ENCODE peak calls at places on chromosomes 11 and 22, in four cellular contexts. J is neuronal stem cell, D is PC-3, M is K562. F is an unnamed sample.

GRCh38 chr22:25880524-25880923 is 138.5 kb downstream of the MYO18B start:
- DNase-seq in M (no peak), J (no peak), D (no peak), F (no peak)

GRCh38 chr11:57648791-57649735 is 649 bp downstream of the YPEL4 start:
- DNase-seq in J (no peak), M (no peak), D (no peak), F (peak; percentile 43)

GRCh38 chr11:104654414-104654813 is 243.8 kb downstream of the CASP12 start:
- DNase-seq in D (no peak), M (no peak), J (no peak), F (no peak)

GRCh38 chr11:1873048-1873812 is 18.5 kb downstream of the PRR33 start:
- DNase-seq in D (no peak), M (no peak), J (no peak), F (peak; percentile 58)

GRCh38 chr22:28142361-28142801 is 223.3 kb upstream of the PITPNB start:
- DNase-seq in D (peak; percentile 12), J (no peak), M (no peak), F (peak; percentile 96)

GRCh38 chr11:125053167-125053566 is 9.9 kb upstream of the SLC37A2 start:
- DNase-seq in M (no peak), D (peak; percentile 43), J (no peak), F (no peak)

GRCh38 chr11:57251491-57252104 is 14.5 kb upstream of the APLNR start:
- DNase-seq in J (no peak), D (no peak), M (peak; percentile 46), F (peak; percentile 50)

GRCh38 chr11:31841435-31841834 is 30.3 kb upstream of the PAX6 start:
- DNase-seq in J (no peak), M (no peak), D (no peak), F (no peak)

GRCh38 chr11:15106201-15106965 is 8.3 kb upstream of the INSC start:
- DNase-seq in D (peak; percentile 60), J (no peak), M (no peak), F (peak; percentile 60)

GRCh38 chr22:23225724-23226496 is 45.6 kb downstream of the BCR start:
- DNase-seq in J (no peak), D (peak; percentile 82), M (peak; percentile 72), F (peak; percentile 37)

GRCh38 chr22:38184788-38185187 is 3.2 kb upstream of the PLA2G6 start:
- DNase-seq in D (no peak), J (no peak), M (no peak), F (no peak)

GRCh38 chr11:128622137-128622523 is 34.8 kb upstream of the ETS1 start:
- DNase-seq in J (no peak), M (no peak), D (no peak), F (no peak)

GRCh38 chr11:126499124-126499752 is 143.8 kb downstream of the ST3GAL4 start:
- DNase-seq in D (no peak), J (no peak), M (no peak), F (no peak)

DNA sequence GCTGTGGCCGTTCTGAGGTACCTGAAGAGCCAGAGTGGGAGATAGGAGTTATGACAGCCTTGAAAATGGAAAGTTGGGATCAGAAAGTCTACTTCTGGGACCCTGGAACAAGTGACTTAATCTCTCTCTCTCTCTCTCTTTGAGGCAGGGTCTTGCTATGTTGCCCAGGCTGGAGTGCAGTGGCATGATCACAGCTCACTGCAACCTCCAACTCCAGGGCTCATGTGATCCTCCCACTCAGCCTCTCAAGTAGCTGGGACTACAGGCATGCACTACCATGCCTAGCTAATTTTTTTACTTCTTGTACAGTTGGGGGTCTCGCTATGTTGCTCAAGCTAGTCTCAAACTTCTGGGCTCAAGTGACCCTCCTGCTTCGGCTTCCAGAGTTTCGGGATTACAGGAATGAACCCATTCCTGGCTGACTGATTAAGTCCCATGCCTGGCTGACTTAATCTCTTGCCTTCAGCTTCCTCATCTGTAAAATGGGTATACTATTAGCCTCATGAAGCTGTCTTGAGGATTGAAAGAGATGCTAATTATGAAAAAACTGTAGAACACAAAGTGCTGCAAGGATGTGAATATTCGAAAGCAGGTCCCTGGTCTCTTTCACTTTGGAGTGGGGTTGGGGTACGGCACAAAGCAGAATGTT is 87.7 kb downstream of the UBASH3B start:
- DNase-seq in D (no peak), J (no peak), M (no peak), F (no peak)
- H3K4me3 ChIP-seq in D (no peak overlapping the region), J (no peak overlapping the region), M (no peak overlapping the region), F (no peak overlapping the region)

DNA sequence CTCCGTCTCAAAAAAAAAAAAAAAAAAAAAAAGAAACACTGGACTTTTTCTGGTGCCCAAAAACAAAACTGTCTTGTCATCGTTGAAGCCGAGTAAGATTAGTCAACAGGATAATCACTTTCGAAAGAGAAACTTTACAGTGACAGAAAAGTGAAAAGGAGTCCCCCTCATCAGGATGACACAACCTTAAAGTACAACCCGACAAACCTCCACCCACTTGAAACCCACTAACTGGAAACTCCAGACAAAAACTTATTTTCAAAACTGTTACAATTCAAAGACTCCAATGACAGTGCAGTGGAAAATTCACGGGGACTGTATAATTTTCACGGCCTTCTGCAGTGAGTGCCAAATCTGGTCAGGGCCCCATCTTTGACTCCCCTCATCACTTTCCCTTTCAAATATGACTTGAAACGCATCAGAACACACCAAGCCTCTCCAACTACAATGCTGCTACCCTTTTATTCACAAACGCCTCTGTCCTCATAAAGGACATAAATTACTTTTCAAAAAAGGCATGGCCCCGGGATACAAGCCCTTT is 1.2 kb downstream of the DENND5A start:
- DNase-seq in M (no peak), D (no peak), J (no peak), F (peak; percentile 58)
- H3K9ac ChIP-seq in M (peak overlapping the region; percentile 90), D (peak overlapping the region; percentile 79), J (no peak overlapping the region), F (peak overlapping the region; percentile 99)

GRCh38 chr11:119800171-119800570 is 71.2 kb upstream of the NECTIN1 start:
- DNase-seq in M (no peak), J (no peak), D (no peak), F (no peak)

GRCh38 chr11:119798656-119799055 is 69.7 kb upstream of the NECTIN1 start:
- DNase-seq in J (no peak), M (no peak), D (no peak), F (no peak)

GRCh38 chr11:119803139-119803538 is 74.1 kb upstream of the NECTIN1 start:
- DNase-seq in J (no peak), M (no peak), D (no peak), F (no peak)

GRCh38 chr11:119797736-119798135 is 68.7 kb upstream of the NECTIN1 start:
- DNase-seq in J (peak; percentile 53), D (no peak), M (no peak), F (no peak)

DNA sequence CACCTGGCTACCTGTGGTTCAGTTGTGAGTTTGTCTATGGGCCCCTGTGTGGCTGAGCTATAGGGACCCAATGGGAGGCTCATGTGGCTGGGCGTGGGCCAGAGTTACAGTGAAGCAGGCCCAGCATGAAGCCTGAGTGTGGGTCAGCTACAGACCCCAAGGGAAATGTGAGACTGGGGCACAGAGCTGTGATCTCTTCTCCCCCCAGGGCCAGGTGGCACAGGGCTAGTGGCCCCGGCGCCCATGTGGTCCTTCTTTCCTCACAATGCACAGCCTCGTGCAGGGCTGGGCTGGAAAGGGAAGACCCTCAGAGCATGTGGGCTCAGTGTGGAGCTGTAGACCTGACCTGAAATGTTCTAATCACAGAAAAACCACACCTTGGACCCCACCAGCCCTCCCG is 71.6 kb upstream of the NECTIN1 start:
- DNase-seq in J (no peak), M (no peak), D (no peak), F (no peak)
- H3K27me3 ChIP-seq in J (no peaks in the 10 kb centered on the region), M (peaks cover 52% of the 10 kb centered on the region), D (peaks cover 85% of the 10 kb centered on the region), F (peaks cover 72% of the 10 kb centered on the region)

GRCh38 chr22:45008853-45009751 is 703 bp downstream of the PHF21B start:
- DNase-seq in J (peak; percentile 46), D (no peak), M (no peak), F (no peak)
- H3K4me3 ChIP-seq in J (peak overlapping the region; percentile 90), D (peak overlapping the region; percentile 42), M (no peak overlapping the region), F (no peak overlapping the region)

GRCh38 chr11:75174348-75174747 is 23.4 kb downstream of the SLCO2B1 start:
- DNase-seq in D (no peak), J (no peak), M (no peak), F (no peak)
- H3K9ac ChIP-seq in D (no peak overlapping the region), J (no peak overlapping the region), M (no peak overlapping the region), F (no peak overlapping the region)